ENCODE peak calls at places on chromosomes 16 and 17, in ten cellular contexts. E, V, X, K, P, Z, U, F, B and N are unnamed samples.

GRCh38 chr17:62562656-62563055 is 64.8 kb upstream of the MRC2 start:
- DNase-seq in E (peak), V (peak), X (peak), K (peak), P (no peak), Z (no peak), U (no peak), F (peak), B (no peak), N (no peak)

GRCh38 chr17:65523411-65523810 is 38.0 kb downstream of the AXIN2 start:
- DNase-seq in E (no peak), V (peak), X (peak), K (no peak), P (no peak), Z (no peak), U (no peak), F (peak), B (no peak), N (no peak)

GRCh38 chr17:19364699-19365498 is 2.4 kb upstream of the B9D1 start:
- DNase-seq in E (peak), V (no peak), X (no peak), K (no peak), P (peak), Z (no peak), U (no peak), F (no peak), B (no peak), N (no peak)

GRCh38 chr17:71516149-71516548 is 604.7 kb upstream of the SOX9 start:
- DNase-seq in E (no peak), V (no peak), X (no peak), K (no peak), P (peak), Z (no peak), U (no peak), F (no peak), B (no peak), N (no peak)

GRCh38 chr17:30555942-30556341 is 78.7 kb downstream of the GOSR1 start:
- DNase-seq in E (no peak), V (no peak), X (no peak), K (no peak), P (no peak), Z (no peak), U (no peak), F (no peak), B (no peak), N (no peak)

GRCh38 chr16:55072976-55073375 is 142.3 kb downstream of the IRX5 start:
- DNase-seq in E (no peak), V (no peak), X (no peak), K (no peak), P (no peak), Z (no peak), U (no peak), F (no peak), B (no peak), N (no peak)

GRCh38 chr17:14595656-14596055 is 294.8 kb downstream of the HS3ST3B1 start:
- DNase-seq in E (no peak), V (no peak), X (no peak), K (no peak), P (no peak), Z (no peak), U (no peak), F (no peak), B (no peak), N (no peak)

GRCh38 chr17:4818276-4818675 is 11.3 kb downstream of the PLD2 start:
- DNase-seq in E (no peak), V (no peak), X (no peak), K (no peak), P (no peak), Z (no peak), U (no peak), F (no peak), B (no peak), N (no peak)

GRCh38 chr16:11145173-11145820 is 110.7 kb downstream of the SOCS1 start:
- DNase-seq in E (peak), V (peak), X (no peak), K (peak), P (no peak), Z (peak), U (no peak), F (no peak), B (no peak), N (no peak)

GRCh38 chr16:68756250-68757051 is 19.4 kb downstream of the CDH1 start:
- DNase-seq in E (no peak), V (no peak), X (no peak), K (peak), P (peak), Z (no peak), U (no peak), F (peak), B (no peak), N (no peak)

GRCh38 chr17:60392845-60393702 is 1.1 kb upstream of the USP32 start:
- DNase-seq in E (peak), V (peak), X (peak), K (peak), P (peak), Z (peak), U (no peak), F (peak), B (no peak), N (peak)

GRCh38 chr16:46920402-46921068 is 36.4 kb downstream of the GPT2 start:
- DNase-seq in E (no peak), V (no peak), X (no peak), K (no peak), P (no peak), Z (no peak), U (no peak), F (no peak), B (no peak), N (no peak)

GRCh38 chr17:68973098-68973929 is 18.1 kb upstream of the ABCA8 start:
- DNase-seq in E (no peak), V (no peak), X (peak), K (no peak), P (no peak), Z (no peak), U (no peak), F (no peak), B (no peak), N (no peak)

GRCh38 chr17:21360048-21360447 is 16.1 kb upstream of the KCNJ12 start:
- DNase-seq in E (no peak), V (no peak), X (no peak), K (no peak), P (no peak), Z (no peak), U (no peak), F (no peak), B (no peak), N (no peak)

GRCh38 chr17:79042421-79043190 is 18.6 kb downstream of the C1QTNF1 start:
- DNase-seq in E (peak), V (peak), X (peak), K (peak), P (peak), Z (peak), U (peak), F (peak), B (peak), N (peak)

GRCh38 chr16:66824006-66824405 is 6.8 kb downstream of the NAE1 start:
- DNase-seq in E (no peak), V (no peak), X (no peak), K (no peak), P (no peak), Z (no peak), U (no peak), F (no peak), B (no peak), N (no peak)

GRCh38 chr16:51465026-51465425 is 314.0 kb upstream of the SALL1 start:
- DNase-seq in E (peak), V (peak), X (peak), K (peak), P (no peak), Z (no peak), U (no peak), F (peak), B (no peak), N (no peak)

GRCh38 chr17:77451894-77452852 is 311.4 kb downstream of the SEC14L1 start:
- DNase-seq in E (peak), V (peak), X (peak), K (peak), P (peak), Z (peak), U (no peak), F (peak), B (no peak), N (peak)